ENCODE peak calls at places on chromosome 16, in eight cellular contexts. D is breast epithelium, P is K562, S is sigmoid colon, W is GM23338, A is suprapubic skin, R is stomach, H is HCT116. U is an unnamed sample.

GRCh38 chr16:74448990-74449389 is 27.7 kb upstream of the CLEC18B start:
- DNase-seq in D (no peak), P (no peak), S (peak), W (no peak), A (peak), R (peak), H (peak), U (no peak)

GRCh38 chr16:15446901-15447300 is 12.5 kb downstream of the BMERB1 start:
- DNase-seq in D (no peak), P (no peak), S (no peak), W (no peak), A (no peak), R (no peak), H (no peak), U (no peak)

GRCh38 chr16:67647111-67647651 is 2.2 kb downstream of the CARMIL2 start:
- DNase-seq in D (no peak), P (no peak), S (no peak), W (peak), A (no peak), R (no peak), H (no peak), U (no peak)

GRCh38 chr16:30991052-30991451 is 6.0 kb downstream of the HSD3B7 start:
- DNase-seq in D (no peak), P (no peak), S (no peak), W (no peak), A (no peak), R (no peak), H (no peak), U (no peak)

GRCh38 chr16:69926241-69926640 is 24.9 kb upstream of the CLEC18A start:
- DNase-seq in D (no peak), P (no peak), S (no peak), W (no peak), A (no peak), R (no peak), H (no peak), U (no peak)

GRCh38 chr16:4847774-4848587 is 700 bp downstream of the UBN1 start:
- DNase-seq in D (peak), P (no peak), S (peak), W (peak), A (peak), R (peak), H (no peak), U (no peak)

GRCh38 chr16:69872888-69873287 is 78.2 kb upstream of the CLEC18A start:
- DNase-seq in D (no peak), P (no peak), S (no peak), W (no peak), A (no peak), R (no peak), H (no peak), U (no peak)

GRCh38 chr16:15650698-15651161 is 685 bp downstream of the NDE1 start:
- DNase-seq in D (no peak), P (peak), S (no peak), W (peak), A (no peak), R (no peak), H (no peak), U (no peak)

GRCh38 chr16:84618428-84619102 is 687 bp upstream of the COTL1 start:
- DNase-seq in D (no peak), P (peak), S (no peak), W (peak), A (no peak), R (no peak), H (peak), U (no peak)

GRCh38 chr16:26987631-26988030 is 79.1 kb upstream of the C16orf82 start:
- DNase-seq in D (no peak), P (no peak), S (no peak), W (no peak), A (peak), R (no peak), H (no peak), U (no peak)

GRCh38 chr16:55401036-55401435 is 77.0 kb downstream of the IRX6 start:
- DNase-seq in D (no peak), P (no peak), S (no peak), W (no peak), A (no peak), R (no peak), H (no peak), U (no peak)

GRCh38 chr16:48562475-48562874 is 47.5 kb downstream of the N4BP1 start:
- DNase-seq in D (no peak), P (no peak), S (no peak), W (no peak), A (no peak), R (no peak), H (no peak), U (no peak)

GRCh38 chr16:54927125-54928015 is 3.3 kb upstream of the IRX5 start:
- DNase-seq in D (no peak), P (peak), S (no peak), W (no peak), A (no peak), R (no peak), H (no peak), U (no peak)

GRCh38 chr16:30068750-30069574 is 3.4 kb downstream of the ALDOA start:
- DNase-seq in D (no peak), P (no peak), S (no peak), W (peak), A (no peak), R (no peak), H (no peak), U (no peak)

GRCh38 chr16:19113577-19114358 is at the start of gene ITPRIPL2:
- DNase-seq in D (peak), P (peak), S (peak), W (peak), A (peak), R (peak), H (peak), U (no peak)

GRCh38 chr16:31474173-31474714 is 2.3 kb downstream of the TGFB1I1 start:
- DNase-seq in D (no peak), P (peak), S (no peak), W (no peak), A (no peak), R (no peak), H (no peak), U (no peak)

GRCh38 chr16:49510676-49511305 is 137.2 kb downstream of the C16orf78 start:
- DNase-seq in D (no peak), P (no peak), S (no peak), W (no peak), A (no peak), R (no peak), H (no peak), U (no peak)

GRCh38 chr16:81582655-81583441 is 138.2 kb downstream of the CMIP start:
- DNase-seq in D (no peak), P (no peak), S (no peak), W (no peak), A (no peak), R (no peak), H (no peak), U (no peak)

GRCh38 chr16:75107505-75107904 is 9.1 kb downstream of the LDHD start:
- DNase-seq in D (no peak), P (no peak), S (no peak), W (no peak), A (peak), R (no peak), H (no peak), U (no peak)

GRCh38 chr16:22117666-22118065 is 25.3 kb downstream of the VWA3A start:
- DNase-seq in D (no peak), P (no peak), S (no peak), W (no peak), A (no peak), R (no peak), H (no peak), U (no peak)

GRCh38 chr16:20300312-20301097 is 26.8 kb downstream of the GP2 start:
- DNase-seq in D (peak), P (peak), S (no peak), W (peak), A (no peak), R (peak), H (peak), U (no peak)

GRCh38 chr16:48384982-48385271 is 286 bp downstream of the SIAH1 start:
- DNase-seq in D (no peak), P (peak), S (no peak), W (peak), A (no peak), R (no peak), H (no peak), U (no peak)

GRCh38 chr16:85658504-85659326 is 30.0 kb downstream of the GINS2 start:
- DNase-seq in D (no peak), P (no peak), S (peak), W (no peak), A (no peak), R (no peak), H (no peak), U (no peak)

GRCh38 chr16:85661131-85662035 is 27.4 kb downstream of the GINS2 start:
- DNase-seq in D (peak), P (no peak), S (peak), W (no peak), A (peak), R (no peak), H (no peak), U (no peak)

GRCh38 chr16:85657996-85658395 is 30.8 kb downstream of the GINS2 start:
- DNase-seq in D (no peak), P (no peak), S (peak), W (no peak), A (no peak), R (no peak), H (no peak), U (no peak)

GRCh38 chr16:85659336-85659735 is 29.4 kb downstream of the GINS2 start:
- DNase-seq in D (no peak), P (no peak), S (peak), W (no peak), A (no peak), R (no peak), H (no peak), U (no peak)

DNA sequence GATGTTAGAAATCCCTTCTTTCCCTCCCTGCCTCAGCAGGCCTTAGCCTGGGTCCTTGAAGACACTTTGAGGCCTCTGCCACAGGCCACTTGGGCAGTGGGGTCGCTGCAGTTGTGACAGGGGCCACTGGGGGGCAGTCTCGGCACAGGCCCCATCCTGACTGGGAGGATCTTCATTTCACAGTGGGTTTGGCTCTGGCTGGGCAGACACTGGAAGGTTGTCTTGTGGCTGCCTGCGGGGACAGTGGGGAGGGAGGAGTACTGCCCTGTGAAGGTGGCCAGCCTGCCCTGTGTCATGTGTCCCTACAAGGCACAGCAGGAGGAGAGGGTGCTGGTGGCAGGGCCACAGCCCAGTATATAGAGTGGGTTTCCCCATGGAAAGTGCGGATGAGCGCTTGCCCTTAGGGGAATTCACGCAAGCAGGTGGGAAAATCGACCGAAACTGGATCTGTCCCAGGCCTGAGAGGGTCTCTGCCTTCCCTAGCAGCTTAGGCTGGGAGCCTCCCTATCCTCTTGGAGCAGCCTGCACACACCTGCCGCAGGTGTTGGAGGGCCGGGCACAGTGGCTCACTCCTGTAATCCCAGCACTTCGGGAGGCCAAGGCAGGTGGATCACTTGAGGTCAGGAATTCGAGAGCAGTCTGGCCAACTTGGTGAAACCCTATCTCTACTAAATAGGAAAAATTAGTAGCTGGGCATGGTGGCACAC is 28.8 kb downstream of the GINS2 start:
- DNase-seq in D (peak), P (peak), S (peak), W (peak), A (peak), R (peak), H (peak), U (no peak)
- TF ChIP-seq POLR2AphosphoS5 in D (no peak), P (no peak), S (no peak), W (peak), A (no peak), R (peak), H (no peak), U (no peak)

GRCh38 chr16:10982430-10983174 is 38.2 kb downstream of the CLEC16A start:
- DNase-seq in D (no peak), P (no peak), S (no peak), W (no peak), A (no peak), R (no peak), H (no peak), U (no peak)
- H3K27ac ChIP-seq in D (no peak), P (no peak), S (no peak), W (peak), A (peak), R (no peak), H (no peak), U (no peak)

DNA sequence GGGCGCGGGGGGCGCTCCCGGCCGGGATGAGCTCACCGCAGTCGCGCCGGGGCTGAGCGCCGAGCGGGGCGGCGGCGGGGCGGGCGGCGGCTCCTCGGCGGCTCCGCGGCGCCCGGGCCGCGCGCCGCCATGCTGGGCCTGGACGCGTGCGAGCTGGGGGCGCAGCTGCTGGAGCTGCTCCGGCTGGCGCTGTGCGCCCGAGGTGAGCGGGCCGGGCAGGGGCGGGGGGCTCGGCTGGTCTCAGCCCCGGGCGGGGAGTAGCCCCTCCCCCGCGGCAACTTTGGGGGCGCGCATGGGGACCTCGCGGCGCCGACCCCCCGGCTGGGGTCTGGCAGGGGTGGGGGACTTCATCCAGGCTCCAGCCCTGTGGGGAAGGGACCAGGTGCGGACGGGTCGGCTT is at the start of gene ARHGDIG:
- DNase-seq in D (no peak), P (peak), S (no peak), W (peak), A (no peak), R (no peak), H (no peak), U (no peak)
- H3K4me3 ChIP-seq in D (peak), P (peak), S (peak), W (peak), A (peak), R (peak), H (no peak), U (peak)

GRCh38 chr16:86424968-86425367 is 85.4 kb upstream of the FOXF1 start:
- DNase-seq in D (no peak), P (no peak), S (no peak), W (no peak), A (no peak), R (no peak), H (no peak), U (no peak)
- TF ChIP-seq POLR2AphosphoS5 in D (no peak), P (no peak), S (no peak), W (no peak), A (no peak), R (no peak), H (no peak), U (no peak)

GRCh38 chr16:11779074-11779473 is 18.0 kb downstream of the ZC3H7A start:
- DNase-seq in D (no peak), P (no peak), S (no peak), W (no peak), A (no peak), R (no peak), H (no peak), U (no peak)

GRCh38 chr16:11783319-11784047 is 13.6 kb downstream of the ZC3H7A start:
- DNase-seq in D (no peak), P (peak), S (no peak), W (no peak), A (no peak), R (no peak), H (no peak), U (no peak)

GRCh38 chr16:11780988-11781680 is 15.9 kb downstream of the ZC3H7A start:
- DNase-seq in D (no peak), P (no peak), S (no peak), W (no peak), A (no peak), R (no peak), H (no peak), U (no peak)

GRCh38 chr16:11784048-11784780 is 12.8 kb downstream of the ZC3H7A start:
- DNase-seq in D (no peak), P (no peak), S (no peak), W (no peak), A (no peak), R (no peak), H (no peak), U (no peak)

GRCh38 chr16:11781773-11782172 is 15.3 kb downstream of the ZC3H7A start:
- DNase-seq in D (no peak), P (no peak), S (no peak), W (no peak), A (no peak), R (no peak), H (no peak), U (no peak)
- H3K27ac ChIP-seq in D (peak), P (peak), S (peak), W (peak), A (peak), R (peak), H (no peak), U (peak)

GRCh38 chr16:23757937-23758619 is 3.3 kb downstream of the CHP2 start:
- DNase-seq in D (no peak), P (no peak), S (no peak), W (no peak), A (no peak), R (no peak), H (no peak), U (no peak)
- H3K4me3 ChIP-seq in D (no peak), P (no peak), S (no peak), W (no peak), A (no peak), R (no peak), H (no peak), U (no peak)

GRCh38 chr16:73082608-73083007 is 34.7 kb upstream of the ZFHX3 start:
- DNase-seq in D (no peak), P (no peak), S (peak), W (no peak), A (no peak), R (no peak), H (no peak), U (no peak)
- TF ChIP-seq POLR2AphosphoS5 in D (no peak), P (no peak), S (no peak), W (no peak), A (no peak), R (peak), H (no peak), U (no peak)

DNA sequence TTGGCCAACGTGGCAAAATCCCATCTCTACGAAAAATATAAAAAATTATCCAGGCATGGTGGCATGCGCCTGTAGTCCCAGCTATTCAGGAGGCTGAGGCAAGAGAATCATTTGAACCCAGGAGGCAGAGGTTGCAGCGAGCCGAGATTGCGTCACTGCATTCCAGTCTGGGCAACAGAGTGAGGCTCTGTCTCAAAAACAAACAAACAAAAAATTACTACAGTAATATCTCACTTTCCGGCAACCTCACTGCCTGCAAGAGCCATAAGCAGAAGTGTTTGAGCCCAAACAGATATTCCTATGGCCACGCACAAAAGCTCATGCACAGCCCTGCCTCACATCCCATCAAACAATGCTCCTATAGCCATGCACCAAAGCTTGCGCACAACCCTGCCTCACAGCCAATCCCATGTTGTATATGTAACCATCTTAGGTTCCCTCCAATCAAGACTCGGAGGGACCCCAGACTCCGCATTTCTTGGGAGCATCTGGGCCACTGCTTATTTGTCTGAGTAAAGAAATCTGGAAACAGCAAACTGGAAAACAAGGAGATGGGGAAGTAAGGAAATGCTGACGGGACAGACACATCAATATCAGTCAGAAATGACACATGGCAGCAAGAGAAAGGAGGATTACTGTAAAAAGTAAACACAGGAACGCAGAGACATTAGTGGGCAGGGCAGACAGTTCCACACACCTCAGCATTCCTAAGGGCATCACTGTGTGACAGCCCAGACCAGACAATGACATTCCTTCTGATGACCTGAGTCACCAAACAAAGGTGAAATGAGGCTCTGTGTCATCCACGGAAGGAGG is 37.1 kb downstream of the TK2 start:
- DNase-seq in D (peak), P (no peak), S (peak), W (no peak), A (no peak), R (peak), H (no peak), U (no peak)
- H3K27ac ChIP-seq in D (peak), P (no peak), S (peak), W (peak), A (peak), R (peak), H (peak), U (no peak)